ENCODE peak calls at places on chromosomes 5 and 9, in four cellular contexts. I is SK-N-SH, O is sigmoid colon, U is transverse colon. E is an unnamed sample.

GRCh38 chr5:143245929-143246561 is 157.4 kb downstream of the NR3C1 start:
- DNase-seq in I (no peak), O (no peak), U (no peak), E (no peak)

GRCh38 chr5:147063971-147064370 is 170.9 kb upstream of the STK32A start:
- DNase-seq in I (peak; percentile 6), O (no peak), U (no peak), E (no peak)

GRCh38 chr9:133998915-133999580 is 6.9 kb upstream of the VAV2 start:
- DNase-seq in I (no peak), O (no peak), U (no peak), E (no peak)

GRCh38 chr9:107390806-107391205 is 98.8 kb downstream of the KLF4 start:
- DNase-seq in I (no peak), O (no peak), U (no peak), E (no peak)

GRCh38 chr5:168365581-168366081 is 74.2 kb downstream of the WWC1 start:
- DNase-seq in I (no peak), O (no peak), U (peak; percentile 69), E (peak; percentile 84)

GRCh38 chr5:41094871-41095270 is 23.7 kb upstream of the MROH2B start:
- DNase-seq in I (no peak), O (no peak), U (no peak), E (no peak)

GRCh38 chr9:101326501-101326900 is 58.3 kb downstream of the BAAT start:
- DNase-seq in I (no peak), O (no peak), U (no peak), E (no peak)

GRCh38 chr5:147854894-147855773 is 23.4 kb upstream of the SCGB3A2 start:
- DNase-seq in I (no peak), O (no peak), U (no peak), E (no peak)

GRCh38 chr5:35229076-35230042 is 928 bp downstream of the PRLR start:
- DNase-seq in I (peak; percentile 66), O (no peak), U (peak; percentile 62), E (peak; percentile 82)

GRCh38 chr9:1049641-1050040 is 516 bp upstream of the DMRT2 start:
- DNase-seq in I (no peak), O (no peak), U (peak; percentile 42), E (no peak)

GRCh38 chr9:134589748-134590147 is 51.9 kb upstream of the COL5A1 start:
- DNase-seq in I (no peak), O (no peak), U (no peak), E (peak; percentile 7)

GRCh38 chr9:34072868-34073590 is 24.3 kb upstream of the UBAP2 start:
- DNase-seq in I (no peak), O (peak; percentile 69), U (peak; percentile 55), E (no peak)

GRCh38 chr9:128486201-128486600 is 18.3 kb upstream of the GLE1 start:
- DNase-seq in I (no peak), O (no peak), U (no peak), E (no peak)

GRCh38 chr5:176844706-176845391 is 34.5 kb downstream of the UNC5A start:
- DNase-seq in I (peak; percentile 89), O (no peak), U (no peak), E (no peak)

GRCh38 chr5:134127376-134127861 is 12.9 kb downstream of the TCF7 start:
- DNase-seq in I (no peak), O (no peak), U (no peak), E (no peak)

GRCh38 chr5:17267099-17267498 is 49.7 kb downstream of the BASP1 start:
- DNase-seq in I (no peak), O (no peak), U (no peak), E (no peak)

GRCh38 chr9:94150890-94151660 is 66.8 kb downstream of the PTPDC1 start:
- DNase-seq in I (no peak), O (no peak), U (no peak), E (no peak)

GRCh38 chr5:19547640-19548039 is 440.4 kb downstream of the CDH18 start:
- DNase-seq in I (no peak), O (no peak), U (no peak), E (no peak)

GRCh38 chr9:32399110-32399815 is 14.8 kb downstream of the ACO1 start:
- DNase-seq in I (no peak), O (no peak), U (no peak), E (no peak)

GRCh38 chr5:5304361-5305035 is 118.0 kb upstream of the ICE1 start:
- DNase-seq in I (no peak), O (no peak), U (no peak), E (no peak)

GRCh38 chr9:95754533-95755420 is 120.7 kb upstream of the ERCC6L2 start:
- DNase-seq in I (peak; percentile 66), O (no peak), U (no peak), E (no peak)

GRCh38 chr5:135462304-135462703 is 10.2 kb upstream of the TIFAB start:
- DNase-seq in I (peak; percentile 68), O (peak; percentile 18), U (peak; percentile 43), E (no peak)

GRCh38 chr5:159049844-159050318 is 49.8 kb downstream of the EBF1 start:
- DNase-seq in I (peak; percentile 39), O (no peak), U (no peak), E (no peak)

GRCh38 chr5:1219768-1220100 is 5.4 kb upstream of the SLC6A18 start:
- DNase-seq in I (no peak), O (no peak), U (no peak), E (peak; percentile 64)

GRCh38 chr9:94945191-94946144 is 219.0 kb downstream of the AOPEP start:
- DNase-seq in I (no peak), O (peak; percentile 86), U (peak; percentile 39), E (peak; percentile 50)

DNA sequence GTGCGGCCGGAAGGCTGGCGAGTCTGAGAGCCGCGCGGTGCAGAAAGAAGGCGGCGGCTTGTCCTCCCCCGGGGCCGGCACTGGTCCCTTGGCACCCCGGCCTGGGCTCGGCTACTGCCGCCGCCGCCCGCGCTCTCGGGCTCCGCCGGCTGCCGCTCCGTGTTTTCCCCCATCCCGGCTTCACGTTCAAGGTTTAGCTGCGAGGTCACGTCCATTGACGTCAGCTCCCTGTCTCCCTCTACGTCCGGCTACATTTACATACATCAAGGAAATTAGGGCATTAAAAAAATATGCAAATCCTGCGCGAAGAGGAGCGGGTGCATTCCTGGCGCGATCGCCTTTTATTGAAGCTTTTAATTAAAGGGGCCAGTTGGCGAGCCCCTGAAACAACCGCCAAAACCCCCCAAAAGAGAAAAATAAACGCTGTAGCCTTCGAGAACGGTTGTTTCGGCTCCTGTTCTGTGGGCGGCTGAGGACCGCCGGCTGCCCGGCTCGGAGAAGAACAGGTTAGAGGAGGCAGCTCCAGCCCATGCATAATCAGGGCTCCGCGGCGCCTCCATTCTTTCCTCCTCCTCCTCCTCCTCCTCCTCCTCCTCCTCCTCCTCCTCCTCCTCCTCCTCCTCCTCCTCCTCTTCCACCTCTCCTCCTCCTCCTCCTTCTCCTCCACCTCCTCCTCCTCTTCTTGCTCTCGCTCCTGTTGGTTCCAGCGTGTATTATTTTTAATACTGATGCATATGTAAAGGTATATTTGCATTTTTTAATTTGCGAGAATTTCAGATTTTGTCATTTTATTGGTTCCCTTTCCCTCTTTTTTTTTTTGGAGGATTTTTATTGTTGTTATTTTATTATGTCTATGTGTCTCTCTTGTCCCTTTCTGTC is 207.0 kb downstream of the MEF2C start:
- DNase-seq in I (peak; percentile 78), O (no peak), U (peak; percentile 59), E (no peak)
- TF ChIP-seq POLR2AphosphoS5 in I (no peak), O (peak; percentile 38), U (peak; percentile 34), E (no peak)

GRCh38 chr5:155471027-155471426 is 457.5 kb downstream of the KIF4B start:
- DNase-seq in I (no peak), O (no peak), U (no peak), E (no peak)
- H3K27ac ChIP-seq in I (no peak overlapping the region), O (no peak overlapping the region), U (no peak overlapping the region), E (no peak overlapping the region)

GRCh38 chr5:112921833-112922817 is at the start of gene REEP5:
- DNase-seq in I (peak; percentile 96), O (peak; percentile 90), U (peak; percentile 89), E (peak; percentile 98)

GRCh38 chr5:112918679-112919078 is 3.3 kb downstream of the REEP5 start:
- DNase-seq in I (no peak), O (no peak), U (no peak), E (no peak)

GRCh38 chr5:112921031-112921832 is 795 bp downstream of the REEP5 start:
- DNase-seq in I (peak; percentile 90), O (peak; percentile 84), U (peak; percentile 75), E (peak; percentile 93)

GRCh38 chr5:112923988-112924387 is 2.0 kb upstream of the REEP5 start:
- DNase-seq in I (no peak), O (no peak), U (no peak), E (no peak)

GRCh38 chr5:112923148-112923917 is 1.3 kb upstream of the REEP5 start:
- DNase-seq in I (no peak), O (no peak), U (no peak), E (peak; percentile 40)
- TF ChIP-seq EP300 in I (no peak), O (no peak), U (no peak), E (no peak)

DNA sequence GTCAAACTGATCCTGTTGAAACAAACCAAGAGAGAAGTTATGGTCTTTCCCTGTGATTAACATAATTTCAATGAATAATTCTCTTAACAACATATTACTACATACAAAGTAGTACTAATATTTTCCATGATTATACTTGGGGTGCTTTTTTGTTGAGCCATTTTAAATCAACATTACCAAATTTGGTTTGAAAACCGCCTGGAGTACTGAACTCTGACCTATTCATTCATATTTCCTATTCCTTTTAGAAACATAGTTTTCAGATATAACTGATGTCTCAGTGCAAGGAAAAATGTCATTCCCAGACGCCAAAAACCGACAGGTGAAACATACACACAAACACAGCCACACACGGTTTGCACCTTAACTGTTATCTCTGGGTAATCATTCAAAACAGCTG is 48.0 kb downstream of the FNBP1 start:
- DNase-seq in I (no peak), O (no peak), U (no peak), E (no peak)
- TF ChIP-seq POLR2AphosphoS5 in I (no peak), O (no peak), U (no peak), E (no peak)

GRCh38 chr5:131386124-131386523 is 122.3 kb downstream of the CDC42SE2 start:
- DNase-seq in I (no peak), O (no peak), U (no peak), E (no peak)
- H3K27ac ChIP-seq in I (no peak overlapping the region), O (no peak overlapping the region), U (no peak overlapping the region), E (peak overlapping the region; percentile 54)

GRCh38 chr5:138606378-138606777 is 31.2 kb upstream of the HSPA9 start:
- DNase-seq in I (no peak), O (peak; percentile 22), U (no peak), E (no peak)
- TF ChIP-seq EP300 in I (no peak), O (no peak), U (no peak), E (no peak)

GRCh38 chr5:131405674-131406073 is 141.8 kb downstream of the CDC42SE2 start:
- DNase-seq in I (no peak), O (no peak), U (no peak), E (no peak)

GRCh38 chr5:131406076-131406475 is 142.2 kb downstream of the CDC42SE2 start:
- DNase-seq in I (no peak), O (no peak), U (no peak), E (no peak)

GRCh38 chr5:131396015-131396414 is 132.2 kb downstream of the CDC42SE2 start:
- DNase-seq in I (no peak), O (no peak), U (no peak), E (no peak)

GRCh38 chr5:131396882-131397281 is 133.0 kb downstream of the CDC42SE2 start:
- DNase-seq in I (no peak), O (no peak), U (no peak), E (no peak)

DNA sequence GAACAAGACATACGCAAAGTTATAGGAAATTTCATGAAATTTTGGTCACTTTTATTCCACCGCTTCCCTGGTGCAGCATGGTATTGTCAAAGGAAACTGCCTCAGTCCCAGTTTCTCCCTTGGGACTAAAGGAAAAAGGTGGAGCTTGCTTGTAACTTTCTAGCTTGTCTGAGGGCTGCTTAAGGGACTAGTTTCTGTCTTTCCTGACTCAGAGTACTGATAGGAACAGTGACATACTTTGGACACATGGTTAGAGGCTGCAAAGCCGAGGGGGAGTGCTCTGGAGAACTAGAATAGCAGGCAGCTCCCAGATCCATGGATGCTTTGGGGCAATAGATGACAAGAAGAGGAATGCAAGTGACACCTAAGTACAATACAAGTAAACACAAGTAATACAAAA is 136.7 kb downstream of the CDC42SE2 start:
- DNase-seq in I (no peak), O (no peak), U (no peak), E (no peak)
- TF ChIP-seq POLR2AphosphoS5 in I (no peak), O (no peak), U (no peak), E (no peak)